ENCODE peak calls at places on chromosome X, in six cellular contexts. O is SJCRH30, V is IMR-90, X is psoas muscle, L is sigmoid colon, M is MM.1S. K is an unnamed sample.
A peak's percentile ranks its signal among the peaks of the same experiment; 100 is the strongest.

GRCh38 chrX:134898450-134898849 is 92.3 kb upstream of the SMIM10 start:
- DNase-seq in M (no peak), O (no peak), X (no peak), L (no peak), V (peak; percentile 45), K (no peak)

GRCh38 chrX:65894138-65894537 is 145.7 kb downstream of the VSIG4 start:
- DNase-seq in L (no peak), M (no peak), X (no peak), O (no peak), V (no peak), K (no peak)

GRCh38 chrX:136906921-136907510 is 26.5 kb upstream of the RBMX start:
- DNase-seq in O (no peak), L (no peak), V (no peak), M (no peak), X (no peak), K (no peak)

GRCh38 chrX:8815460-8816065 is 14.4 kb upstream of the FAM9A start:
- DNase-seq in M (peak; percentile 27), X (no peak), V (peak; percentile 40), O (peak; percentile 17), L (no peak), K (peak; percentile 12)

GRCh38 chrX:39836802-39837420 is 260.8 kb downstream of the BCOR start:
- DNase-seq in L (no peak), M (no peak), X (no peak), O (peak; percentile 39), V (no peak), K (no peak)

GRCh38 chrX:45879512-45879911 is 665.7 kb downstream of the ZNF674 start:
- DNase-seq in O (no peak), X (no peak), L (no peak), M (no peak), V (no peak), K (no peak)

GRCh38 chrX:123731258-123731986 is 1.4 kb downstream of the THOC2 start:
- DNase-seq in O (peak; percentile 36), L (no peak), X (no peak), M (no peak), V (peak; percentile 15), K (peak; percentile 58)

GRCh38 chrX:15749642-15750610 is 11.9 kb downstream of the CA5B start:
- DNase-seq in X (no peak), M (peak; percentile 51), O (no peak), L (no peak), V (peak; percentile 6), K (no peak)

GRCh38 chrX:100408643-100409315 is 1.3 kb downstream of the PCDH19 start:
- DNase-seq in L (no peak), M (no peak), V (no peak), X (peak; percentile 11), O (no peak), K (no peak)

GRCh38 chrX:6738518-6739470 is 203.9 kb upstream of the VCX3A start:
- DNase-seq in V (no peak), X (no peak), M (peak; percentile 92), L (no peak), O (no peak), K (no peak)

GRCh38 chrX:50638123-50638522 is 167.5 kb upstream of the DGKK start:
- DNase-seq in L (no peak), O (no peak), M (no peak), X (peak; percentile 41), V (no peak), K (no peak)

GRCh38 chrX:37921758-37922157 is 74.4 kb upstream of the DYNLT3 start:
- DNase-seq in V (peak; percentile 66), X (no peak), L (no peak), M (no peak), O (no peak), K (no peak)

GRCh38 chrX:23935116-23935515 is 27.3 kb downstream of the CXorf58 start:
- DNase-seq in O (no peak), M (no peak), V (no peak), L (no peak), X (no peak), K (no peak)
- H3K27me3 ChIP-seq in O (no peaks in the 10 kb centered on the region), M (no peaks in the 10 kb centered on the region), V (no peaks in the 10 kb centered on the region), L (no peaks in the 10 kb centered on the region), X (no peaks in the 10 kb centered on the region), K (no peaks in the 10 kb centered on the region)

GRCh38 chrX:145817299-145817665 is 347 bp upstream of the SLITRK2 start:
- DNase-seq in L (no peak), V (no peak), O (no peak), M (no peak), X (no peak), K (peak; percentile 52)
- H3K4me3 ChIP-seq in L (peak overlapping the region; percentile 24), V (no peak overlapping the region), O (no peak overlapping the region), M (no peak overlapping the region), X (no peak overlapping the region), K (peak overlapping the region; percentile 72)

DNA sequence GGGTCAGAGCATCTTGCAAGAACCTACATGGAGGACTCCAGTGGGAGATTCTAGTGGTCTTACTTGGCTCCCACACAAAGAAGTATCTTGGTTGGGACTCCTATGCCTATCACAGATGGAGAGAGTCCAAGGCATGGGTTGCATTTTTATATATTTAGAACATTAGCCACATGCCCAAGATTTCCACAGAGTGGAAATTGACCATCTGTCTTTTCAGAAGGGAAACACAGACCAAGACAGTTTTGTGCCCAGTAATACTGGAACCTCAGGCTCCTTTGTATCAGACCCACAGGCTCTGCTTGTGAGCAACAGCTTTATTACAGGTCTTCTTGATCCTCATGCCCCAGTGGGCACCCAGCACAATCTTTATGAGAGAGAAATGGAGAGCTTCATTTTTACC is 43.6 kb downstream of the PAGE2 start:
- DNase-seq in M (no peak), V (no peak), X (no peak), L (no peak), O (no peak), K (no peak)
- H3K9me3 ChIP-seq in M (no peaks in the 10 kb centered on the region), V (no peaks in the 10 kb centered on the region), X (no peaks in the 10 kb centered on the region), L (no peaks in the 10 kb centered on the region), O (no peaks in the 10 kb centered on the region), K (no peaks in the 10 kb centered on the region)

DNA sequence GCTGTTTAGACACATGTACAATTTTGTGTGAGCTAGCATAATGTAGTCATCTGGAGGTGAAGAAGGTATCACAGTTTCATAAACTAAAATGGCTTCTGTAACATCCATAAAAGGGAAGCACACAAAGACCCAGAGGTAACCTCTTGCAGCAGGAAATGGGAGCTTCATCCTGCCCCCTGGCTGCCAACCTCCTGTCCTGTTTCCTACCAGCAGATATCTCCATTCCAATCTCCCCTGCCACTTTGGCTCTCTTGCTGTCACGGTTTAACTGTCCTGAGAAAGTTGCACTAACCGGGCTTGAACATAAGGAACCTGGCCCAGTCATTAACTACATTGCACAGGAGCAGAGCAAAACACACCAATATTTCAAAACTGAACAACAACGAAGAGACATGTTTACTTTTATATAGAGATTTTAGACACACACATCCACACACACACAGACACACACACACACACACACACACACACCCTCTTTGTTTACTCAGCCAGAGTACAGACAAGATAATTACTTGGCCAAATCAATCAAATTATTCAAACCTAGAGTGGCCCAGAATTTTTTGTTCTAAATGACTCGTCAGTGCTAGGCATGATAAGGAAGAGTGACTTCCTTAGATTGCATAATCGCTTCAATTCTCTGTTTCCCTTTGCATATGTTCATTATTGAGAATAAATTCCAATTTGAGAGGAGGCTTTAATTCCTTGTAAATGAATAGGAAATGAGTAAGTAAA is 24.2 kb downstream of the MID2 start:
- DNase-seq in M (no peak), V (no peak), L (no peak), X (no peak), O (no peak), K (no peak)
- H3K27me3 ChIP-seq in M (no peaks in the 10 kb centered on the region), V (peaks cover 5% of the 10 kb centered on the region), L (no peaks in the 10 kb centered on the region), X (no peaks in the 10 kb centered on the region), O (no peaks in the 10 kb centered on the region), K (no peaks in the 10 kb centered on the region)

GRCh38 chrX:139882299-139882698 is 50.6 kb downstream of the ATP11C start:
- DNase-seq in M (no peak), O (no peak), L (no peak), X (no peak), V (no peak), K (no peak)
- H3K4me3 ChIP-seq in M (no peak overlapping the region), O (no peak overlapping the region), L (no peak overlapping the region), X (no peak overlapping the region), V (no peak overlapping the region), K (no peak overlapping the region)

GRCh38 chrX:2417205-2417604 is 83.6 kb downstream of the DHRSX start:
- DNase-seq in V (peak; percentile 7), L (no peak), X (no peak), O (no peak), M (no peak), K (no peak)
- H3K9me3 ChIP-seq in V (no peaks in the 10 kb centered on the region), L (no peaks in the 10 kb centered on the region), X (no peaks in the 10 kb centered on the region), O (no peaks in the 10 kb centered on the region), M (no peaks in the 10 kb centered on the region), K (no peaks in the 10 kb centered on the region)

DNA sequence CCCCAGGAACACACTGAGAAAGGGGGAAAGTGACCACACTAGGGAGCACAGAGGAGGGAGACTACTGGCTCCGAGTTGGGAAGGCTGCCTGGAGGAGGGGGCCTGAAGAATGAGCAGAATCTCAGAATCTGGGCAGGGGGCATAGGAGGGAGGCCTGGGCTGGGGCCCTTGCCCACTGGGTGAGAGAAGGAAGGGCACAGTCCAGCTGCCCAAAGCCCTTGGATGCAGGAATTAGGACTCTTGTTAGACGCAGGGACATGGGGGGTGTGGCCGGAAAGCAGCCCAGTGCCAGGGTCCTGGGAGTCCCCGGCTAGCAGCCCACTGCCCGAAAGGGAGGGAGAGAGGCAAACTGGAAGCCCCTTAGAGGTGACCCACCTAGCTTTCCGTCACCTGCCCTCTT is 1.9 kb upstream of the DUSP9 start:
- DNase-seq in X (no peak), L (peak; percentile 37), M (no peak), O (no peak), V (no peak), K (no peak)
- H3K27me3 ChIP-seq in X (peaks cover 15% of the 10 kb centered on the region), L (peaks cover 82% of the 10 kb centered on the region), M (peaks cover 72% of the 10 kb centered on the region), O (no peaks in the 10 kb centered on the region), V (peaks cover 61% of the 10 kb centered on the region), K (no peaks in the 10 kb centered on the region)

GRCh38 chrX:72123471-72124185 is 8.1 kb downstream of the RTL5 start:
- DNase-seq in X (peak; percentile 43), O (peak; percentile 27), M (no peak), V (peak; percentile 5), L (peak; percentile 72), K (peak; percentile 90)

GRCh38 chrX:72122621-72123275 is 9.0 kb downstream of the RTL5 start:
- DNase-seq in X (no peak), M (no peak), L (peak; percentile 61), V (no peak), O (no peak), K (no peak)

GRCh38 chrX:72125331-72126047 is 6.2 kb downstream of the RTL5 start:
- DNase-seq in V (no peak), X (no peak), M (no peak), O (no peak), L (no peak), K (no peak)

GRCh38 chrX:72126048-72126415 is 5.7 kb downstream of the RTL5 start:
- DNase-seq in O (no peak), M (no peak), X (no peak), V (no peak), L (no peak), K (no peak)

GRCh38 chrX:72124540-72125201 is 7.0 kb downstream of the RTL5 start:
- DNase-seq in X (no peak), L (peak; percentile 48), V (no peak), M (no peak), O (no peak), K (no peak)
- H3K4me3 ChIP-seq in X (no peak overlapping the region), L (no peak overlapping the region), V (no peak overlapping the region), M (no peak overlapping the region), O (no peak overlapping the region), K (no peak overlapping the region)

GRCh38 chrX:5402461-5402860 is 826.2 kb downstream of the NLGN4X start:
- DNase-seq in V (no peak), X (no peak), L (no peak), M (no peak), O (no peak), K (no peak)
- H3K9me3 ChIP-seq in V (peaks cover 1% of the 10 kb centered on the region), X (no peaks in the 10 kb centered on the region), L (no peaks in the 10 kb centered on the region), M (no peaks in the 10 kb centered on the region), O (no peaks in the 10 kb centered on the region), K (no peaks in the 10 kb centered on the region)

K was measured in HAP-1.